ENCODE peak calls at places on chromosomes 5 and 9, in six cellular contexts. L is mesendoderm, U is IMR-90, F is neuronal stem cell, O is H1, S is mesenchymal stem cell. V is an unnamed sample.

GRCh38 chr5:132425009-132425937 is 55.8 kb downstream of the SLC22A5 start:
- DNase-seq in L (no peak), U (peak; percentile 95), F (no peak), O (no peak), S (peak; percentile 91), V (no peak)

GRCh38 chr5:139335811-139336210 is 5.8 kb upstream of the PAIP2 start:
- DNase-seq in L (peak; percentile 15), U (no peak), F (no peak), O (no peak), S (no peak), V (no peak)

GRCh38 chr5:112649882-112650281 is 87.8 kb upstream of the APC start:
- DNase-seq in L (no peak), U (no peak), F (no peak), O (no peak), S (no peak), V (no peak)

GRCh38 chr5:133927616-133928180 is 40.7 kb downstream of the C5orf15 start:
- DNase-seq in L (no peak), U (no peak), F (no peak), O (no peak), S (no peak), V (no peak)

GRCh38 chr9:133825555-133826198 is 87.5 kb upstream of the SARDH start:
- DNase-seq in L (no peak), U (peak; percentile 90), F (no peak), O (no peak), S (peak; percentile 79), V (no peak)

GRCh38 chr9:81431662-81432061 is 257.7 kb downstream of the TLE1 start:
- DNase-seq in L (no peak), U (peak; percentile 99), F (no peak), O (no peak), S (peak; percentile 99), V (no peak)

GRCh38 chr5:132254321-132254977 is 3.0 kb upstream of the PDLIM4 start:
- DNase-seq in L (no peak), U (no peak), F (no peak), O (no peak), S (no peak), V (peak; percentile 12)

GRCh38 chr5:23721336-23721735 is 213.9 kb downstream of the PRDM9 start:
- DNase-seq in L (no peak), U (no peak), F (no peak), O (no peak), S (no peak), V (no peak)

GRCh38 chr9:127943746-127944145 is 6.1 kb upstream of the DPM2 start:
- DNase-seq in L (peak; percentile 90), U (peak; percentile 73), F (peak; percentile 71), O (peak; percentile 79), S (peak; percentile 79), V (peak; percentile 93)

GRCh38 chr5:79974896-79975295 is 16.2 kb downstream of the MTX3 start:
- DNase-seq in L (peak; percentile 80), U (peak; percentile 77), F (no peak), O (no peak), S (peak; percentile 39), V (no peak)

GRCh38 chr9:87681271-87682061 is 44.5 kb upstream of the CTSL start:
- DNase-seq in L (no peak), U (no peak), F (no peak), O (no peak), S (no peak), V (no peak)

GRCh38 chr5:58268263-58268662 is 191.6 kb downstream of the PLK2 start:
- DNase-seq in L (no peak), U (no peak), F (no peak), O (no peak), S (no peak), V (no peak)

GRCh38 chr5:72108200-72109050 is 1.1 kb downstream of the MAP1B start:
- DNase-seq in L (peak; percentile 90), U (peak; percentile 67), F (peak; percentile 82), O (no peak), S (peak; percentile 79), V (peak; percentile 82)

GRCh38 chr5:5626412-5626811 is 203.9 kb downstream of the ICE1 start:
- DNase-seq in L (no peak), U (no peak), F (no peak), O (no peak), S (no peak), V (no peak)

GRCh38 chr9:99253772-99254431 is 31.8 kb downstream of the SEC61B start:
- DNase-seq in L (peak; percentile 17), U (no peak), F (no peak), O (no peak), S (no peak), V (no peak)

GRCh38 chr5:147189109-147189424 is 45.8 kb upstream of the STK32A start:
- DNase-seq in L (no peak), U (no peak), F (no peak), O (no peak), S (no peak), V (no peak)

GRCh38 chr9:97502222-97502983 is 937 bp downstream of the TMOD1 start:
- DNase-seq in L (peak; percentile 11), U (no peak), F (peak; percentile 24), O (peak; percentile 9), S (no peak), V (peak; percentile 54)

GRCh38 chr5:52579391-52579790 is 208.3 kb upstream of the ITGA1 start:
- DNase-seq in L (no peak), U (no peak), F (no peak), O (no peak), S (no peak), V (no peak)

DNA sequence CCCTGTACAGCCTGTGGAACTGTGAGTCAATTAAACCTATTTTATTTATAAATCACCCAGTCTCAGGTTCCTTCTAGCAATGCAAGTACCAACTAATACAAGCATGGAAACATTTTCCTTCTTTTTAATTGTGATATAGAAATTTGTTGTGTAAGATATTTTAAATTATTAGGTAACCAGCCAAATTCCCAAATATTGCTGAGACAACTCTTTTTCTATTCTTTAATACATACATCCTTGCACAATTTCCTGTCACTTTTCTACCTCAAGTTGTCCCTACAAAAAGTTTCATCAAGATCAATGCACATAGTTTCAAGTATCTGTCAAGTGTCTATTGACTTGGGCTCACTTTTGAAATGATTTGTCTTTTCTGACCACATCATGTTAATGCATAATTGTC is 488.6 kb downstream of the ACTL7B start:
- DNase-seq in L (no peak), U (no peak), F (no peak), O (no peak), S (no peak), V (no peak)
- H2BK15ac ChIP-seq in L (no peak overlapping the region), U (no peak overlapping the region), F (no peak overlapping the region), O (no peak overlapping the region), S (no peak overlapping the region), V (no peak overlapping the region)

GRCh38 chr5:96120120-96120519 is 158.5 kb upstream of the ELL2 start:
- DNase-seq in L (peak; percentile 33), U (no peak), F (no peak), O (no peak), S (no peak), V (no peak)
- H2BK15ac ChIP-seq in L (no peak overlapping the region), U (peak overlapping the region; percentile 91), F (no peak overlapping the region), O (no peak overlapping the region), S (no peak overlapping the region), V (no peak overlapping the region)

GRCh38 chr5:78335976-78336375 is 24.4 kb upstream of the SCAMP1 start:
- DNase-seq in L (no peak), U (no peak), F (no peak), O (no peak), S (no peak), V (no peak)
- H2BK15ac ChIP-seq in L (no peak overlapping the region), U (no peak overlapping the region), F (no peak overlapping the region), O (no peak overlapping the region), S (no peak overlapping the region), V (no peak overlapping the region)

DNA sequence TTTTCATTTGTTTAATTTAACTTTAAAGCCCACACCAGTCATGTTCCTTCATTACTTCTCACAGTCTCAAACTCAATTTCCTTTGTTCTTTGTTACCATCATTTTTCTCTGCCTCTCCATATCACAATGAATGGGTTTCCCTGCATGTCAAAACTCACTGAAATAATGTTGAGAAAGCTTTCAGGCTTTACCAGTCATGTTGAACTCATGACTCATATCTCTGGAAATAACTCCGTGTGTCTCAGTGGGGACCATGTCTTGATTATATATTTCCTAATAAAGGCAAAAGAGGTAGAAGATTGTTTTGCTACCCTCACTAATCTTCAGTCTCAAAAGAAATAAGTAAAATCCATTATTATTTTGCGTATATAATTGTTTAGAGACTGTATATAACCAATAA is 231.2 kb downstream of the CHSY3 start:
- DNase-seq in L (no peak), U (peak; percentile 7), F (no peak), O (no peak), S (peak; percentile 87), V (no peak)
- H2BK15ac ChIP-seq in L (no peak overlapping the region), U (no peak overlapping the region), F (no peak overlapping the region), O (no peak overlapping the region), S (no peak overlapping the region), V (no peak overlapping the region)

DNA sequence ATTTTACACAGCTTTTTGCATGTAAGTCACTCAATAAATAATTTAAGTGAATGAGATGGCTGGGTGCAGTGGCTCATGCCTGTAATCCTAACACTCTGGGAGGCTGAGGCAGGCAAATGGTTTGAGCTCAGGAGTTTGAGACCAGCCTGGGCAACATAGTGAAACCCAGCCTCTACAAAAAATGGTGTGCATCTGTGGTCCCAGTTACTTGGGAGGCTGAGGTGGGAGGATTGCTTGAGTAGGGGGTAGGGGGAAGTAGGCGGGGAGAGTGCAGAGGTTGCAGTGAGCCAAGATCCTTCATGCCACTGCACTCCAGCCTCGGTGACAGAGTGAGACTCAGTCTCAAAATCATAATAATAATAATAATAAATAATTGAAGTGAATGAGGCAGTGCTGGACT is 10.2 kb downstream of the KLF9 start:
- DNase-seq in L (no peak), U (no peak), F (no peak), O (no peak), S (no peak), V (no peak)
- H2BK15ac ChIP-seq in L (no peak overlapping the region), U (no peak overlapping the region), F (no peak overlapping the region), O (no peak overlapping the region), S (no peak overlapping the region), V (no peak overlapping the region)

DNA sequence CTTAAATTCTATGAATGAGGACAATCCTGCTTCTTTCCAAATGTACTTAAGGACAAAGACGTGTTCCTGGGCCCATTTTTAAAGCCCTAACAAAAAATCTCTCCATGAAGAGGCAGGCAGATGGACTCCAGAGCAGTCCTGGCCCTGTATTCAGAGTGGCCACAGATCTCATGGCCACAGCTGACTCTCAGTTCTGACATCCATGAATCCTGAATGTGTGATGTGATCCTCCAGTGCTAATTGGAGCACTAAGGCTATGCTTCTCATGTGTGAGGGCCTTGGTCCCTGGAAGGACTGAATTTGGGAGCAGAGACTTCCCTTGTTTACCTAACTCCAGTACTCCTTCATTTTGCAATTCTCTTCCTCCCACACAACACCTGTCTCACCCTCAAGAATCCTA is 373.0 kb downstream of the AGTPBP1 start:
- DNase-seq in L (no peak), U (no peak), F (no peak), O (no peak), S (no peak), V (no peak)
- H2BK15ac ChIP-seq in L (no peak overlapping the region), U (no peak overlapping the region), F (no peak overlapping the region), O (no peak overlapping the region), S (no peak overlapping the region), V (no peak overlapping the region)

DNA sequence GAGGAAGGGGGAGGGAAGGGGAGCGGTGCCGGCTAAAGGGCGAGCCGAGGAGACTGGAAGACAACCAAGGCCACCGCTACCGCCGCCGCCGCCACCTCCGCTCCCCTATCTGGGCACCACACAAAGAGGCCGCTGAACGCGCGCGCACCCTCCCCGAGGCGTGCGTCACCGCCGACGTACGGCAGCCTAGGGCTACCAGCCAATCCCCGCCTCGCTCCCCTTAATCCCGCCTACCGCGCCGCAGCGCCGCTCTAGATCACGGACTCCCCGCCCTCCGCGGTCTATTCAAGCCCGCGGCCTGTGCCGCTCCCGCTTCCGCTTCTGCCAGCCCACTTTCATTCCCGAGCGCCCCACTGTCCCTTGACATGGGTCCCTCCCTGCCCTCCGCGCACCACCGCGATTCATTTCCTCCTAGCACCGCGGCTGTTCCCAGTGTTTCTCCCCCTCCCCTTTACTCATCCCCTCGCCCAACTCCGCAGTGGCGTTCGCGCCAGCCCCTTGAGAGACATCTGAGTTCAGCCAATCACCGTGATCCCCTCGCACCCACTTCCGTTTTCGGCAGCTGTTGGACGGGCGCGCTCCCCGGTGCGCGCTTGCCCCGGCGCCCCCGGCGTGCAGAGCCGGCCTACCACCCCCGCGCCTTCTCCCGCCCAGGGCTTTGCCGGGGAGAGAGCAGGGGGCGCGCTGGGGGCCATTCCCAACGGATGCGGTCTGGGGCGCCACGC is at the start of gene HNRNPA0:
- DNase-seq in L (peak; percentile 98), U (peak; percentile 97), F (peak; percentile 96), O (peak; percentile 82), S (peak; percentile 97), V (peak; percentile 96)
- H2BK15ac ChIP-seq in L (no peak within 1 kb of the TSS), U (peak within 1 kb of the TSS; percentile 64), F (peak within 1 kb of the TSS; percentile 95), O (no peak within 1 kb of the TSS), S (peak within 1 kb of the TSS; percentile 66), V (no peak within 1 kb of the TSS)